ENCODE peak calls at places on chromosomes 3 and 15, in four cellular contexts. Z is colonic mucosa, H is HCT116, L is AG09319. E is an unnamed sample.

GRCh38 chr3:51673181-51673801 is 2.2 kb downstream of the TEX264 start:
- DNase-seq in Z (no peak), H (no peak), L (no peak), E (no peak)

GRCh38 chr3:101992861-101993260 is 143.5 kb downstream of the NFKBIZ start:
- DNase-seq in Z (no peak), H (no peak), L (no peak), E (no peak)

GRCh38 chr3:165206454-165207266 is 10.5 kb upstream of the SLITRK3 start:
- DNase-seq in Z (peak), H (peak), L (peak), E (no peak)

GRCh38 chr3:125116311-125117069 is 60.7 kb upstream of the HEG1 start:
- DNase-seq in Z (no peak), H (no peak), L (peak), E (peak)

GRCh38 chr3:52230889-52231499 is 5.5 kb upstream of the TLR9 start:
- DNase-seq in Z (no peak), H (no peak), L (no peak), E (no peak)

GRCh38 chr3:7385635-7386034 is 524.7 kb downstream of the GRM7 start:
- DNase-seq in Z (no peak), H (no peak), L (no peak), E (no peak)

GRCh38 chr3:118801899-118802298 is 232.7 kb downstream of the IGSF11 start:
- DNase-seq in Z (no peak), H (no peak), L (no peak), E (no peak)

GRCh38 chr3:100761211-100761921 is 52.1 kb downstream of the TFG start:
- DNase-seq in Z (no peak), H (no peak), L (no peak), E (no peak)

GRCh38 chr3:197749601-197750395 is at the start of gene FYTTD1:
- DNase-seq in Z (peak), H (peak), L (peak), E (no peak)

GRCh38 chr3:150180349-150180748 is 209.7 kb upstream of the PFN2 start:
- DNase-seq in Z (no peak), H (no peak), L (peak), E (peak)

GRCh38 chr15:75468908-75469307 is 17.4 kb upstream of the SIN3A start:
- DNase-seq in Z (no peak), H (no peak), L (no peak), E (no peak)

GRCh38 chr15:89452330-89452836 is 44.0 kb downstream of the RHCG start:
- DNase-seq in Z (no peak), H (no peak), L (no peak), E (no peak)

GRCh38 chr3:100271522-100271921 is 10.7 kb downstream of the TBC1D23 start:
- DNase-seq in Z (no peak), H (no peak), L (no peak), E (no peak)

GRCh38 chr3:44942202-44942921 is 33.6 kb downstream of the ZDHHC3 start:
- DNase-seq in Z (no peak), H (peak), L (no peak), E (no peak)

GRCh38 chr3:38000242-38000916 is 9.8 kb downstream of the VILL start:
- DNase-seq in Z (no peak), H (no peak), L (no peak), E (no peak)

GRCh38 chr3:55490194-55490913 is 3.2 kb upstream of the WNT5A start:
- DNase-seq in Z (no peak), H (no peak), L (no peak), E (no peak)

GRCh38 chr15:95684693-95685115 is 645.8 kb upstream of the NR2F2 start:
- DNase-seq in Z (no peak), H (peak), L (no peak), E (no peak)

GRCh38 chr3:27993061-27993460 is 248.4 kb upstream of the CMC1 start:
- DNase-seq in Z (no peak), H (no peak), L (no peak), E (no peak)

GRCh38 chr3:190097025-190097424 is 23.7 kb downstream of the P3H2 start:
- DNase-seq in Z (no peak), H (no peak), L (no peak), E (no peak)

GRCh38 chr3:35544976-35545375 is 94.3 kb upstream of the ARPP21 start:
- DNase-seq in Z (no peak), H (no peak), L (no peak), E (no peak)

GRCh38 chr3:4225005-4225471 is 78.1 kb upstream of the SETMAR start:
- DNase-seq in Z (no peak), H (no peak), L (no peak), E (no peak)

GRCh38 chr15:82139823-82140268 is 94.0 kb upstream of the MEX3B start:
- DNase-seq in Z (no peak), H (peak), L (no peak), E (no peak)

GRCh38 chr3:128786434-128787020 is 60.5 kb downstream of the RAB7A start:
- DNase-seq in Z (no peak), H (no peak), L (no peak), E (no peak)

GRCh38 chr3:28544236-28544635 is 195.6 kb upstream of the AZI2 start:
- DNase-seq in Z (no peak), H (no peak), L (no peak), E (no peak)

GRCh38 chr3:13750731-13751130 is 129.1 kb downstream of the WNT7A start:
- DNase-seq in Z (no peak), H (no peak), L (no peak), E (no peak)

GRCh38 chr3:55939287-55939686 is 452.2 kb upstream of the WNT5A start:
- DNase-seq in Z (no peak), H (no peak), L (no peak), E (no peak)

GRCh38 chr3:73599605-73600004 is 25.1 kb downstream of the PDZRN3 start:
- DNase-seq in Z (no peak), H (no peak), L (no peak), E (no peak)

GRCh38 chr3:151171145-151171544 is 31.9 kb downstream of the GPR171 start:
- DNase-seq in Z (peak), H (no peak), L (no peak), E (no peak)

GRCh38 chr3:133927543-133928066 is 31.9 kb upstream of the RAB6B start:
- DNase-seq in Z (peak), H (no peak), L (no peak), E (no peak)

GRCh38 chr3:185645596-185646381 is 59.7 kb downstream of the SENP2 start:
- DNase-seq in Z (no peak), H (no peak), L (no peak), E (no peak)

GRCh38 chr3:69014022-69014580 is 617 bp upstream of the EOGT start:
- DNase-seq in Z (no peak), H (no peak), L (no peak), E (no peak)

GRCh38 chr3:9870978-9871377 is 9.1 kb downstream of the CIDEC start:
- DNase-seq in Z (no peak), H (no peak), L (peak), E (peak)

GRCh38 chr3:188036375-188036985 is 117.5 kb upstream of the LPP start:
- DNase-seq in Z (no peak), H (no peak), L (no peak), E (no peak)

GRCh38 chr3:127204841-127205582 is 12.1 kb downstream of the PRR23E start:
- DNase-seq in Z (peak), H (no peak), L (no peak), E (no peak)

GRCh38 chr3:197302033-197302432 is 3.6 kb upstream of the DLG1 start:
- DNase-seq in Z (no peak), H (no peak), L (no peak), E (no peak)